ENCODE peak calls at places on chromosomes 12 and 14, in seven cellular contexts. Q is GOT3, O is mesenchymal stem cell, G is GM04504, N is breast epithelium, W is T-helper 1 cell, U is MCF 10A. V is an unnamed sample.
A peak's percentile ranks its signal among the peaks of the same experiment; 100 is the strongest.

GRCh38 chr12:14418526-14418925 is 53.0 kb downstream of the ATF7IP start:
- DNase-seq in W (no peak), Q (no peak), N (no peak), G (no peak), U (no peak), O (peak; percentile 50), V (no peak)

GRCh38 chr14:20454359-20454644 is 310 bp downstream of the OSGEP start:
- DNase-seq in G (no peak), U (no peak), N (no peak), O (no peak), Q (no peak), W (peak; percentile 74), V (peak; percentile 84)

GRCh38 chr14:71555654-71556559 is 376.3 kb upstream of the RGS6 start:
- DNase-seq in W (peak; percentile 9), N (no peak), O (peak; percentile 49), U (peak; percentile 74), G (peak; percentile 21), Q (no peak), V (peak; percentile 12)

GRCh38 chr12:77019920-77020319 is 45.4 kb downstream of the E2F7 start:
- DNase-seq in G (no peak), N (no peak), W (no peak), U (no peak), O (no peak), Q (no peak), V (no peak)

GRCh38 chr12:95218852-95219171 is 1.2 kb downstream of the VEZT start:
- DNase-seq in N (no peak), O (peak; percentile 48), Q (no peak), U (peak; percentile 50), G (no peak), W (no peak), V (peak; percentile 16)

GRCh38 chr14:68145036-68145435 is 325.5 kb downstream of the RAD51B start:
- DNase-seq in W (no peak), O (no peak), N (no peak), G (no peak), Q (no peak), U (no peak), V (no peak)

GRCh38 chr14:53347046-53347445 is 193.9 kb upstream of the DDHD1 start:
- DNase-seq in Q (no peak), O (no peak), W (no peak), U (no peak), N (no peak), G (no peak), V (no peak)

GRCh38 chr14:104110491-104111209 is 25.1 kb downstream of the ASPG start:
- DNase-seq in G (no peak), W (no peak), U (no peak), O (no peak), Q (no peak), N (peak; percentile 48), V (no peak)

GRCh38 chr12:24851816-24852337 is 97.0 kb downstream of the BCAT1 start:
- DNase-seq in N (no peak), O (no peak), G (no peak), W (no peak), U (no peak), Q (no peak), V (no peak)

GRCh38 chr12:50101663-50102062 is 2.1 kb upstream of the GPD1 start:
- DNase-seq in U (peak; percentile 39), W (no peak), O (peak; percentile 76), G (no peak), N (no peak), Q (no peak), V (no peak)

GRCh38 chr14:36519431-36520321 is at the start of gene NKX2-1:
- DNase-seq in G (no peak), W (no peak), U (no peak), O (no peak), N (no peak), Q (no peak), V (no peak)